ENCODE peak calls at places on chromosomes 16 and 17, in eight cellular contexts. F is HFF-Myc; K is germinal center; B is stromal cell of bone marrow; Z is RWPE1; I is posterior cingulate gyrus; Q is NCI-H187 treated with DMSO at 0.1 percent for 48 hours; E is activated CD4-positive, CD25-positive, alpha-beta regulatory T cell. D is an unnamed sample.

GRCh38 chr17:72104863-72105234 is 16.0 kb upstream of the SOX9 start:
- DNase-seq in F (no peak), K (no peak), B (no peak), Z (no peak), I (no peak), Q (no peak), E (no peak), D (no peak)

GRCh38 chr17:16352303-16352837 is 899 bp downstream of the CENPV start:
- DNase-seq in F (no peak), K (no peak), B (no peak), Z (peak; percentile 44), I (peak; percentile 93), Q (no peak), E (no peak), D (no peak)

GRCh38 chr16:88861359-88861758 is 4.4 kb downstream of the TRAPPC2L start:
- DNase-seq in F (no peak), K (no peak), B (no peak), Z (no peak), I (no peak), Q (no peak), E (no peak), D (no peak)

GRCh38 chr17:18041776-18042175 is 2.6 kb downstream of the GID4 start:
- DNase-seq in F (no peak), K (no peak), B (peak; percentile 71), Z (peak; percentile 30), I (peak; percentile 28), Q (no peak), E (no peak), D (no peak)

GRCh38 chr16:87465306-87465705 is 27.5 kb downstream of the ZCCHC14 start:
- DNase-seq in F (no peak), K (no peak), B (peak; percentile 93), Z (peak; percentile 85), I (peak; percentile 90), Q (no peak), E (no peak), D (no peak)

GRCh38 chr17:33291248-33292183 is 1.6 kb downstream of the ASIC2 start:
- DNase-seq in F (no peak), K (peak; percentile 15), B (no peak), Z (peak; percentile 13), I (peak; percentile 90), Q (no peak), E (no peak), D (no peak)

GRCh38 chr17:77948690-77949114 is 9.8 kb upstream of the TNRC6C start:
- DNase-seq in F (peak; percentile 39), K (no peak), B (peak; percentile 30), Z (peak; percentile 35), I (peak; percentile 92), Q (no peak), E (no peak), D (no peak)

GRCh38 chr17:46773676-46774075 is 44.8 kb downstream of the WNT3 start:
- DNase-seq in F (no peak), K (no peak), B (no peak), Z (no peak), I (peak; percentile 78), Q (no peak), E (no peak), D (no peak)

GRCh38 chr16:19700319-19700781 is 17.7 kb downstream of the KNOP1 start:
- DNase-seq in F (no peak), K (no peak), B (no peak), Z (peak; percentile 38), I (peak; percentile 70), Q (no peak), E (no peak), D (no peak)

GRCh38 chr16:75380870-75381269 is 52.4 kb downstream of the CFDP1 start:
- DNase-seq in F (no peak), K (no peak), B (peak; percentile 40), Z (no peak), I (no peak), Q (no peak), E (no peak), D (no peak)

GRCh38 chr17:70024253-70024652 is 50.8 kb upstream of the KCNJ16 start:
- DNase-seq in F (no peak), K (no peak), B (no peak), Z (no peak), I (no peak), Q (no peak), E (no peak), D (no peak)

GRCh38 chr17:32527146-32527545 is 40.4 kb downstream of the CDK5R1 start:
- DNase-seq in F (no peak), K (no peak), B (no peak), Z (no peak), I (no peak), Q (no peak), E (no peak), D (no peak)